ENCODE peak calls at places on chromosomes 1 and 21, in eight cellular contexts. D is sigmoid colon; V is C1 segment of cervical spinal cord; N is GM12864; J is amniotic epithelial cell; M is H7; A is brain pericyte; Y is stimulated activated naive B cell treated with anti-CD40 and anti-IgM and Interleukin-4, amounts not matched to agents 10 μg/mL and 1 μg/mL and 100 μg/mL, for 72 hours. I is an unnamed sample.

GRCh38 chr1:71770121-71770520 is 512.2 kb downstream of the NEGR1 start:
- DNase-seq in Y (no peak), N (no peak), J (peak; percentile 6), V (no peak), M (no peak), A (no peak), D (no peak), I (no peak)

GRCh38 chr1:97190326-97190725 is 468.7 kb downstream of the PTBP2 start:
- DNase-seq in N (no peak), A (no peak), V (no peak), M (no peak), J (peak; percentile 62), D (no peak), Y (no peak), I (no peak)

GRCh38 chr1:205144751-205145150 is 23.0 kb upstream of the RBBP5 start:
- DNase-seq in M (no peak), J (peak; percentile 80), N (no peak), A (no peak), D (no peak), V (no peak), Y (no peak), I (no peak)

GRCh38 chr1:8646996-8647395 is 170.4 kb downstream of the RERE start:
- DNase-seq in J (no peak), V (no peak), M (no peak), Y (no peak), A (no peak), D (no peak), N (no peak), I (no peak)

GRCh38 chr1:12339410-12339809 is 109.6 kb downstream of the VPS13D start:
- DNase-seq in D (no peak), V (no peak), J (no peak), N (no peak), A (no peak), Y (no peak), M (peak; percentile 31), I (no peak)

GRCh38 chr1:54153548-54154439 is 994 bp upstream of the CDCP2 start:
- DNase-seq in J (peak; percentile 84), Y (no peak), A (no peak), D (peak; percentile 80), N (no peak), V (no peak), M (peak; percentile 82), I (peak; percentile 90)

GRCh38 chr1:28877132-28877781 is 37.1 kb upstream of the EPB41 start:
- DNase-seq in V (peak; percentile 50), A (no peak), M (peak; percentile 78), Y (peak; percentile 56), N (peak; percentile 45), J (peak; percentile 50), D (peak; percentile 84), I (peak; percentile 89)

GRCh38 chr1:180188103-180188506 is 33.4 kb downstream of the QSOX1 start:
- DNase-seq in Y (no peak), J (peak; percentile 39), D (no peak), M (peak; percentile 93), V (peak; percentile 35), N (no peak), A (peak; percentile 26), I (peak; percentile 90)

GRCh38 chr1:166952002-166952746 is 23.2 kb downstream of the ILDR2 start:
- DNase-seq in D (peak; percentile 74), A (no peak), M (no peak), Y (no peak), J (peak; percentile 84), N (no peak), V (no peak), I (no peak)

GRCh38 chr1:59061876-59062275 is 235.0 kb upstream of the FGGY start:
- DNase-seq in N (no peak), A (peak; percentile 78), V (no peak), D (peak; percentile 90), J (peak; percentile 87), Y (no peak), M (no peak), I (peak; percentile 86)

GRCh38 chr21:16534408-16535099 is 804.8 kb downstream of the USP25 start:
- DNase-seq in A (no peak), M (no peak), D (peak; percentile 85), V (peak; percentile 73), J (peak; percentile 61), N (no peak), Y (no peak), I (peak; percentile 87)

GRCh38 chr1:12095822-12096263 is 32.7 kb downstream of the TNFRSF8 start:
- DNase-seq in A (no peak), V (no peak), J (peak; percentile 83), Y (no peak), D (no peak), N (no peak), M (peak; percentile 67), I (peak; percentile 45)

GRCh38 chr1:43270421-43271095 is 775 bp downstream of the TMEM125 start:
- DNase-seq in V (no peak), D (peak; percentile 50), M (peak; percentile 96), A (no peak), J (no peak), Y (no peak), N (no peak), I (peak; percentile 73)

GRCh38 chr1:28132110-28132897 is 43.9 kb upstream of the EYA3 start:
- DNase-seq in N (no peak), V (no peak), D (no peak), Y (no peak), J (no peak), M (no peak), A (no peak), I (no peak)

GRCh38 chr1:110824192-110824591 is 48.8 kb upstream of the CD53 start:
- DNase-seq in D (no peak), A (no peak), V (no peak), M (no peak), J (no peak), N (no peak), Y (no peak), I (no peak)

GRCh38 chr1:212782422-212783154 is 9.0 kb downstream of the NSL1 start:
- DNase-seq in V (no peak), M (peak; percentile 30), N (no peak), D (no peak), J (peak; percentile 64), A (no peak), Y (no peak), I (no peak)

I was measured in posterior vena cava.